ENCODE peak calls at places on chromosome 18, in four cellular contexts. One of them, this sample, is unnamed.

GRCh38 chr18:52605345-52605744 is 265.3 kb downstream of the DCC start:
- DNase-seq in tibial nerve: no peak
- DNase-seq in PC-3: no peak
- DNase-seq in endothelial cell of umbilical vein: no peak
- DNase-seq in this sample: no peak

GRCh38 chr18:6994719-6995430 is 122.7 kb downstream of the LAMA1 start:
- DNase-seq in tibial nerve: no peak
- DNase-seq in endothelial cell of umbilical vein: no peak
- DNase-seq in PC-3: peak
- DNase-seq in this sample: peak

GRCh38 chr18:5167827-5168226 is 29.2 kb downstream of the AKAIN1 start:
- DNase-seq in endothelial cell of umbilical vein: no peak
- DNase-seq in tibial nerve: no peak
- DNase-seq in PC-3: no peak
- DNase-seq in this sample: no peak

GRCh38 chr18:75455249-75456183 is 28.0 kb upstream of the SMIM21 start:
- DNase-seq in PC-3: no peak
- DNase-seq in endothelial cell of umbilical vein: peak
- DNase-seq in tibial nerve: no peak
- DNase-seq in this sample: no peak

GRCh38 chr18:59052965-59053960 is 86.4 kb upstream of the SEC11C start:
- DNase-seq in tibial nerve: no peak
- DNase-seq in PC-3: peak
- DNase-seq in endothelial cell of umbilical vein: no peak
- DNase-seq in this sample: no peak

GRCh38 chr18:59516356-59517155 is 157.5 kb upstream of the LMAN1 start:
- DNase-seq in endothelial cell of umbilical vein: peak
- DNase-seq in tibial nerve: no peak
- DNase-seq in PC-3: peak
- DNase-seq in this sample: peak

GRCh38 chr18:42131044-42131939 is 176.3 kb downstream of the PIK3C3 start:
- DNase-seq in PC-3: no peak
- DNase-seq in tibial nerve: no peak
- DNase-seq in endothelial cell of umbilical vein: no peak
- DNase-seq in this sample: no peak

GRCh38 chr18:76972241-76972640 is 149.9 kb downstream of the ZNF236 start:
- DNase-seq in PC-3: no peak
- DNase-seq in endothelial cell of umbilical vein: no peak
- DNase-seq in tibial nerve: no peak
- DNase-seq in this sample: no peak

GRCh38 chr18:58243401-58243800 is 199.4 kb downstream of the NEDD4L start:
- DNase-seq in tibial nerve: no peak
- DNase-seq in endothelial cell of umbilical vein: no peak
- DNase-seq in PC-3: no peak
- DNase-seq in this sample: no peak

GRCh38 chr18:9827856-9828793 is 57.6 kb upstream of the TXNDC2 start:
- DNase-seq in endothelial cell of umbilical vein: peak
- DNase-seq in tibial nerve: no peak
- DNase-seq in PC-3: peak
- DNase-seq in this sample: peak

GRCh38 chr18:76847926-76848325 is 25.6 kb downstream of the ZNF236 start:
- DNase-seq in endothelial cell of umbilical vein: peak
- DNase-seq in PC-3: peak
- DNase-seq in tibial nerve: no peak
- DNase-seq in this sample: no peak

GRCh38 chr18:75489493-75490190 is 62.1 kb upstream of the SMIM21 start:
- DNase-seq in endothelial cell of umbilical vein: no peak
- DNase-seq in PC-3: peak
- DNase-seq in tibial nerve: no peak
- DNase-seq in this sample: peak

GRCh38 chr18:30492552-30493129 is 549.9 kb downstream of the DSC3 start:
- DNase-seq in endothelial cell of umbilical vein: no peak
- DNase-seq in tibial nerve: no peak
- DNase-seq in PC-3: no peak
- DNase-seq in this sample: no peak

GRCh38 chr18:32378705-32379104 is 92.0 kb downstream of the GAREM1 start:
- DNase-seq in tibial nerve: no peak
- DNase-seq in PC-3: peak
- DNase-seq in endothelial cell of umbilical vein: peak
- DNase-seq in this sample: peak

GRCh38 chr18:41075212-41075611 is 879.8 kb upstream of the PIK3C3 start:
- DNase-seq in PC-3: peak
- DNase-seq in tibial nerve: no peak
- DNase-seq in endothelial cell of umbilical vein: peak
- DNase-seq in this sample: peak

DNA sequence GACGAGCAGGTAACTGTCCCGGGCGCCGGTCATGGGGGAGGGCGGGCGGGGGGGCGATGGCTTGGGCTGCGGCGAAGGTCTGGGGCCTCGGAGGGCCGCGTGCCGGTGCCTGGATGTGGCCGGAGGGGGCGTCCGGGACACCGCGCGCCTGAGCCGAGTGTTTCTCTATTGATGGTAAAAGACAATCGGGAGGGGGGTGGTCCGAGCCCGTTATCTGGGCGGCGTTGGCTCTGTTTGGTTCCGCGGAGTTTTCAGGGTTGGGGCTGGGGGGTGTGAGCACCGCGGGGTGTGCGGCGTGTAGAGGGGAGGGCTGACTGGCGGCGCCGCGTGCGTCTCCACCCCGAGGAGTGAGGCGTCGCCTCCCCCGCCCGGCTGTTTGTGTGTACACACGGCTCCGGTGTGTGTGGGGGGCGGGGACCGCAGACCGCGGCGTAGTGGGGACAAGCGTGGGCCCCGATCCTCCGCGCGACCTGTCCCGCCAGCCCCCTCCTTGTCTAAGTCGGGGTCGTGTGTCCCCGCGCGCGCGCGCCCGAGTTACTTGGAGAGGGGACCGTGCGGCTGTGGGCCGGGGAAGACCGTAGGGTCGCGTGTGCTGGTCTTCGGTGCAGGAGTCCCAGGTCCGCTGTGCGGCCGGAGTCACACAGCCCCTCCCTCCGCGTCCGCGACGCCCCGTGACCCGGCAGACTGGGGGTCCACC is 1.6 kb downstream of the CTIF start:
- DNase-seq in tibial nerve: peak
- DNase-seq in PC-3: peak
- DNase-seq in endothelial cell of umbilical vein: peak
- DNase-seq in this sample: peak
- TF ChIP-seq CTCF in tibial nerve: no peak
- TF ChIP-seq CTCF in PC-3: no peak
- TF ChIP-seq CTCF in endothelial cell of umbilical vein: no peak
- TF ChIP-seq CTCF in this sample: no peak

GRCh38 chr18:50158866-50159653 is 35.9 kb downstream of the MYO5B start:
- DNase-seq in tibial nerve: no peak
- DNase-seq in PC-3: peak
- DNase-seq in endothelial cell of umbilical vein: no peak
- DNase-seq in this sample: peak

GRCh38 chr18:50161806-50162205 is 33.1 kb downstream of the MYO5B start:
- DNase-seq in tibial nerve: no peak
- DNase-seq in PC-3: peak
- DNase-seq in endothelial cell of umbilical vein: no peak
- DNase-seq in this sample: peak

GRCh38 chr18:50162486-50163304 is 32.3 kb downstream of the MYO5B start:
- DNase-seq in endothelial cell of umbilical vein: no peak
- DNase-seq in tibial nerve: no peak
- DNase-seq in PC-3: peak
- DNase-seq in this sample: no peak

GRCh38 chr18:50163505-50163904 is 31.4 kb downstream of the MYO5B start:
- DNase-seq in PC-3: no peak
- DNase-seq in tibial nerve: no peak
- DNase-seq in endothelial cell of umbilical vein: no peak
- DNase-seq in this sample: no peak

DNA sequence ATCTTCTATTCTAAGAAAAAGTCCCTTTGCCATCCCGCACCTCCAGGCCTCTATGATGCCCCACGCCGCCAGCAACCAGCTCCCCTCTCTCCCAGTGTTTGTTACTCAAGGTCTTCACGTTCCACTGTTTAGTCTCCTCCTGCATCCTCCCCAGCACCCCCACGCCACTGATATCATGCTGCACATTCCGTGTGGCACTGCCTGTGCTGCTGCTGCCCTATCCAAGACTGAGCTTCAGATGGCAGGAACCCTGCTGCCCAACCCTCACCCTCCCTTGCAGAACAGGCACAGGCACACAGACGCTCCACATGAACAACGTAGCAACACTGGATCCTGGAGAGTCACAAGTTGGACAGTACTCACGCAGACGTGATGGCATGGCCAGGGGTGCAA is 35.3 kb downstream of the MYO5B start:
- DNase-seq in tibial nerve: no peak
- DNase-seq in PC-3: no peak
- DNase-seq in endothelial cell of umbilical vein: no peak
- DNase-seq in this sample: no peak
- H3K27ac ChIP-seq in tibial nerve: no peak
- H3K27ac ChIP-seq in PC-3: peak
- H3K27ac ChIP-seq in endothelial cell of umbilical vein: no peak
- H3K27ac ChIP-seq in this sample: no peak

GRCh38 chr18:47345291-47345690 is 93.8 kb upstream of the SKOR2 start:
- DNase-seq in tibial nerve: no peak
- DNase-seq in PC-3: no peak
- DNase-seq in endothelial cell of umbilical vein: no peak
- DNase-seq in this sample: no peak
- TF ChIP-seq CTCF in tibial nerve: no peak
- TF ChIP-seq CTCF in PC-3: no peak
- TF ChIP-seq CTCF in endothelial cell of umbilical vein: no peak
- TF ChIP-seq CTCF in this sample: no peak

DNA sequence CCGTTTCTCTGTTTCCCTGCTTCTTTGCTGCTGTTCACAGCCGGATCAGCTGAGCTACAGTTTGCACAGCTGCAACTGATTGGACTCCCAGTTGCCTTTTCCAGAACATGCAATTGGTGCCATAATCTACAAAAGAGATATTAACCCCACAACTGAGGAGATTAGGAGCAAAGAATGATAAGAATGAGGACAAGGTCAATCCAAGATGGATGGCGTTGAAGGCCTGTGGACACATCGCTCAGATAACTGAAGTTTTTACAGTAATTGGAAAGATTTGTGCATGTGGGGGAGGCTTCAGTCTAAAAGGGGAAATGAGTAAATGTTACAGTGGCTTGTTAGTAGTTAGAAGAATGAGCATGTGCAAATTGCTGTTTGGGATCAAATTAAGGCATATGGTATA is 263.2 kb downstream of the TGIF1 start:
- DNase-seq in tibial nerve: no peak
- DNase-seq in endothelial cell of umbilical vein: no peak
- DNase-seq in PC-3: no peak
- DNase-seq in this sample: no peak
- H3K27ac ChIP-seq in tibial nerve: no peak
- H3K27ac ChIP-seq in endothelial cell of umbilical vein: no peak
- H3K27ac ChIP-seq in PC-3: no peak
- H3K27ac ChIP-seq in this sample: no peak

DNA sequence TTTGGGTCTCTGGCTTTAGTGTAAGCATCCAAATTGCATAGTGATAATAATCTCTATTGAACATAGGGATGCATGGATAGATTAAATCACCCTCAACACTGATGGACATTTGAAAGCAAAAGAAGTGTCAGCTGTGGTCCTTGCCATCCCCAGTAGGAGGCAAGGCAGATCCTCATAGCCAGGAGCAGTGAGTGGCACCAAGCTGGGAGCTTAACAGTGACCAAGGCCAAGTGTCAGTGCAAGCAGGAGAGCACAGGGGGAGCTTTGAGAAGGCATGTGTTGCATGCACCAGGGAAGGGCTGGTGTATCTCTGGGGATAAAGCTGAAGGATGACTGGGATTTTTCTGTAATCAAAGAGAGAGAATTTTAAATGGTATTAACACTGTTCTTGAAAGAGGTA is 14.7 kb downstream of the SLC14A1 start:
- DNase-seq in PC-3: no peak
- DNase-seq in tibial nerve: no peak
- DNase-seq in endothelial cell of umbilical vein: no peak
- DNase-seq in this sample: no peak
- TF ChIP-seq CTCF in PC-3: no peak
- TF ChIP-seq CTCF in tibial nerve: no peak
- TF ChIP-seq CTCF in endothelial cell of umbilical vein: no peak
- TF ChIP-seq CTCF in this sample: no peak

DNA sequence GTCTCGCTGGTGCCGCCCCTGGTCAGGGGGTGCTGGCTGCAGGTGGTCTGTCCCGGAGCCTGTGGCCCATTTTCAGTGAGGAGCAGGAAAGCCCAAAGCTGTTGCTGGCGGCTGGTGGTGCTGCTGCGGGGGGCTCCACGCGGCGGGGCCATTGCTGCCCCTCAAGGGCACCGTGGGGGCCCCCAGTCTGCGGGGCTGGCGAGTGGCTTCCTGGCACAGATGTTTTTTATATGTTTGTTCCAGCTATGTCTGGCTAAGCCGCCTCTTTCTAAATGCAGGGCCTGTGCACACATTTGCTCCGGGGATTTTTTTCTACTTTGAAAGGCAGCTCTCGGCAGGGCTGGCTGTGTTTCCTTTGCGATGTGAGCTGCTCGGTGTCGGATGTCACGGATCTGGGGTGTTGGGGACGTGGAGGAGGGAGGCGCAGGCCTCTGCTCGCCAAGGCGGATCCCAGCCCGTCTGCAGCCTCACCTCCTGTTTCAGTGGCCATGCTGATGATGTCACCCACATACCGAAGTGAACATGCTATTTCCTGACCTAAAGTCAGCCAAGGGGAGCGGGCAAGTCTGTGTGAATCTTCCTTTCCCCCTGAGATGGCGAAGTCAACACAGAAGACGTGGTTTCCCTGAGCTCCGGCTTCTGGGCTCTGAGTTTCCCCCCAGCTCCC is 112.0 kb upstream of the CTDP1 start:
- DNase-seq in tibial nerve: no peak
- DNase-seq in PC-3: no peak
- DNase-seq in endothelial cell of umbilical vein: peak
- DNase-seq in this sample: peak
- H3K27ac ChIP-seq in tibial nerve: no peak
- H3K27ac ChIP-seq in PC-3: no peak
- H3K27ac ChIP-seq in endothelial cell of umbilical vein: peak
- H3K27ac ChIP-seq in this sample: peak

GRCh38 chr18:55405655-55406373 is 182.2 kb downstream of the TCF4 start:
- DNase-seq in PC-3: peak
- DNase-seq in tibial nerve: peak
- DNase-seq in endothelial cell of umbilical vein: peak
- DNase-seq in this sample: peak
- TF ChIP-seq CTCF in PC-3: no peak
- TF ChIP-seq CTCF in tibial nerve: no peak
- TF ChIP-seq CTCF in endothelial cell of umbilical vein: no peak
- TF ChIP-seq CTCF in this sample: no peak

This sample was measured in RWPE1.